ENCODE peak calls at places on chromosomes 3 and 15, in seven cellular contexts. Q is fibroblast of lung, Z is A549, C is foreskin fibroblast, X is H1, R is H9, W is AG04449. G is an unnamed sample.

GRCh38 chr3:55936549-55937052 is 449.5 kb upstream of the WNT5A start:
- DNase-seq in Q (no peak), Z (no peak), C (no peak), X (no peak), R (no peak), W (no peak), G (no peak)

GRCh38 chr3:31029756-31030155 is 135.3 kb upstream of the GADL1 start:
- DNase-seq in Q (no peak), Z (no peak), C (no peak), X (no peak), R (no peak), W (no peak), G (no peak)

GRCh38 chr3:67292356-67293225 is 294.5 kb downstream of the KBTBD8 start:
- DNase-seq in Q (peak; percentile 2), Z (peak; percentile 22), C (peak; percentile 10), X (no peak), R (no peak), W (no peak), G (no peak)

GRCh38 chr3:152126260-152126659 is 142.5 kb upstream of the MBNL1 start:
- DNase-seq in Q (peak; percentile 55), Z (no peak), C (peak; percentile 48), X (no peak), R (no peak), W (no peak), G (peak; percentile 13)

GRCh38 chr15:93941687-93942086 is 289.7 kb upstream of the MCTP2 start:
- DNase-seq in Q (no peak), Z (no peak), C (no peak), X (no peak), R (no peak), W (no peak), G (no peak)

GRCh38 chr3:197002701-197003454 is 26.7 kb downstream of the MELTF start:
- DNase-seq in Q (peak; percentile 66), Z (peak; percentile 64), C (peak; percentile 62), X (peak; percentile 81), R (peak; percentile 55), W (no peak), G (peak; percentile 33)

GRCh38 chr3:172905480-172905850 is 154.9 kb downstream of the ECT2 start:
- DNase-seq in Q (no peak), Z (no peak), C (no peak), X (no peak), R (no peak), W (no peak), G (no peak)

GRCh38 chr15:83928878-83929418 is 275.0 kb downstream of the ADAMTSL3 start:
- DNase-seq in Q (no peak), Z (no peak), C (no peak), X (no peak), R (no peak), W (no peak), G (no peak)

GRCh38 chr3:101513419-101513986 is 491 bp upstream of the SENP7 start:
- DNase-seq in Q (no peak), Z (no peak), C (no peak), X (no peak), R (no peak), W (no peak), G (no peak)

GRCh38 chr3:96354106-96354505 is 460.3 kb upstream of the EPHA6 start:
- DNase-seq in Q (no peak), Z (no peak), C (no peak), X (no peak), R (no peak), W (no peak), G (no peak)

GRCh38 chr15:31272558-31273257 is 53.9 kb upstream of the KLF13 start:
- DNase-seq in Q (no peak), Z (no peak), C (no peak), X (peak; percentile 41), R (peak; percentile 37), W (no peak), G (no peak)

GRCh38 chr3:37536033-37536432 is 325.6 kb upstream of the CTDSPL start:
- DNase-seq in Q (no peak), Z (no peak), C (no peak), X (no peak), R (no peak), W (no peak), G (no peak)

GRCh38 chr3:34868935-34869334 is 770.4 kb upstream of the ARPP21 start:
- DNase-seq in Q (no peak), Z (no peak), C (no peak), X (no peak), R (no peak), W (no peak), G (no peak)

GRCh38 chr3:66107855-66108254 is 69.1 kb upstream of the MAGI1 start:
- DNase-seq in Q (peak; percentile 75), Z (no peak), C (peak; percentile 71), X (no peak), R (no peak), W (peak; percentile 60), G (no peak)

GRCh38 chr15:81897011-81897677 is 148.7 kb downstream of the MEX3B start:
- DNase-seq in Q (peak; percentile 83), Z (no peak), C (peak; percentile 56), X (no peak), R (no peak), W (peak; percentile 49), G (peak; percentile 58)

GRCh38 chr3:47012342-47013230 is 33.1 kb downstream of the NBEAL2 start:
- DNase-seq in Q (no peak), Z (no peak), C (no peak), X (no peak), R (peak; percentile 28), W (no peak), G (no peak)

GRCh38 chr3:187112934-187113793 is 26.1 kb downstream of the RPL39L start:
- DNase-seq in Q (peak; percentile 52), Z (peak; percentile 13), C (peak; percentile 20), X (no peak), R (no peak), W (no peak), G (peak; percentile 44)

GRCh38 chr15:58313304-58313703 is 118.5 kb upstream of the LIPC start:
- DNase-seq in Q (no peak), Z (no peak), C (no peak), X (no peak), R (no peak), W (no peak), G (no peak)

GRCh38 chr3:105653161-105653560 is 215.7 kb downstream of the CBLB start:
- DNase-seq in Q (no peak), Z (no peak), C (no peak), X (no peak), R (no peak), W (no peak), G (no peak)

GRCh38 chr3:74353039-74353438 is 261.4 kb downstream of the CNTN3 start:
- DNase-seq in Q (peak; percentile 2), Z (peak; percentile 2), C (no peak), X (no peak), R (peak; percentile 28), W (no peak), G (no peak)

GRCh38 chr15:76181705-76182107 is 121.9 kb downstream of the TMEM266 start:
- DNase-seq in Q (no peak), Z (no peak), C (no peak), X (no peak), R (no peak), W (no peak), G (no peak)

GRCh38 chr15:63888823-63889222 is 55.1 kb upstream of the HERC1 start:
- DNase-seq in Q (no peak), Z (no peak), C (no peak), X (no peak), R (no peak), W (no peak), G (no peak)

GRCh38 chr3:3200632-3201212 is 21.2 kb upstream of the CRBN start:
- DNase-seq in Q (peak; percentile 72), Z (peak; percentile 68), C (peak; percentile 33), X (no peak), R (peak; percentile 50), W (no peak), G (peak; percentile 64)

GRCh38 chr3:193897791-193898190 is 238.2 kb upstream of the HES1 start:
- DNase-seq in Q (no peak), Z (no peak), C (no peak), X (no peak), R (no peak), W (no peak), G (no peak)

GRCh38 chr3:50324351-50325144 is 2.0 kb upstream of the HYAL2 start:
- DNase-seq in Q (peak; percentile 66), Z (peak; percentile 73), C (peak; percentile 58), X (peak; percentile 96), R (peak; percentile 90), W (no peak), G (peak; percentile 46)

GRCh38 chr3:143120716-143121239 is 1.2 kb downstream of the CHST2 start:
- DNase-seq in Q (peak; percentile 49), Z (peak; percentile 13), C (peak; percentile 48), X (peak; percentile 66), R (peak; percentile 45), W (no peak), G (peak; percentile 17)

GRCh38 chr3:3356836-3357235 is 177.3 kb upstream of the CRBN start:
- DNase-seq in Q (no peak), Z (no peak), C (no peak), X (no peak), R (no peak), W (no peak), G (no peak)

GRCh38 chr3:175238848-175239247 is 379.7 kb downstream of the NAALADL2 start:
- DNase-seq in Q (no peak), Z (no peak), C (no peak), X (no peak), R (no peak), W (no peak), G (no peak)

GRCh38 chr3:197891-198491 is 1.4 kb downstream of the CHL1 start:
- DNase-seq in Q (no peak), Z (no peak), C (no peak), X (peak; percentile 58), R (peak; percentile 28), W (no peak), G (no peak)

GRCh38 chr3:52005571-52005986 is 9.9 kb upstream of the RPL29 start:
- DNase-seq in Q (no peak), Z (no peak), C (peak; percentile 71), X (peak; percentile 75), R (peak; percentile 84), W (no peak), G (no peak)
- TF ChIP-seq CTCF in Q (no peak), Z (no peak), C (no peak), X (no peak), R (no peak), W (no peak), G (no peak)

GRCh38 chr3:86464180-86464579 is 526.8 kb downstream of the VGLL3 start:
- DNase-seq in Q (no peak), Z (no peak), C (no peak), X (no peak), R (no peak), W (no peak), G (no peak)
- TF ChIP-seq CTCF in Q (no peak), Z (no peak), C (no peak), X (no peak), R (no peak), W (no peak), G (no peak)

DNA sequence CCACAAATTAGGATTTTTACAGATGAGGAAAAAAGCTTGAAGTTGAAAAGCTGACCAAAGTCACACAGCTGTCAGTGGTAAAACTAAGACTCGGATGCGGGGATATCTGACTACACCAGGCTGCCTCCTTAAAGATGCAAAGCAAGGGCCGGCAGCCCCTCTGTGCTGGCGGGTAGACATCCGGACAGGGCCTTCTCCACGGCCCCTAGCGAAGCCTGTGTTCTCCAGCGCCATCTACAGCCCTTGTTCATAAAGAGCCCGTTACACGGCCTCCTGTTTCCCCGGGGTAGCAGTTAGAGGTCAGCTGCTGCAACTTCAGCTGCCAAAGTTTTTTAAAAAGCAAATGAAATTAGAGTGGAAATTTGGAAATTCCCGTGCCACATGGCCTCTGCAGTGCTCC is 383.0 kb downstream of the TBL1XR1 start:
- DNase-seq in Q (peak; percentile 70), Z (peak; percentile 39), C (peak; percentile 2), X (peak; percentile 83), R (peak; percentile 91), W (no peak), G (peak; percentile 3)
- TF ChIP-seq CTCF in Q (peak; percentile 78), Z (peak; percentile 19), C (peak; percentile 70), X (peak; percentile 80), R (peak; percentile 87), W (peak; percentile 63), G (peak; percentile 70)

GRCh38 chr3:17478673-17479072 is 263.8 kb downstream of the TBC1D5 start:
- DNase-seq in Q (peak; percentile 88), Z (peak; percentile 95), C (peak; percentile 76), X (no peak), R (no peak), W (no peak), G (peak; percentile 83)
- TF ChIP-seq CTCF in Q (no peak), Z (no peak), C (no peak), X (no peak), R (no peak), W (no peak), G (no peak)

G was measured in HFFc6.